ENCODE peak calls at places on chromosomes 6 and 20, in four cellular contexts. F is IMR-90, C is GM12878, P is K562. U is an unnamed sample. For H3K27me3, the result is how much of the 10 kb centered on the place peaks cover.

GRCh38 chr6:106161475-106161874 is 75.3 kb downstream of the PRDM1 start:
- DNase-seq in F (no peak), C (no peak), P (no peak), U (no peak)

GRCh38 chr6:165232277-165232654 is 77.1 kb downstream of the C6orf118 start:
- DNase-seq in F (no peak), C (no peak), P (no peak), U (no peak)

GRCh38 chr20:19981091-19981490 is 36.1 kb upstream of the NAA20 start:
- DNase-seq in F (peak), C (no peak), P (no peak), U (peak)

GRCh38 chr20:58597021-58597940 is 53.8 kb upstream of the STX16 start:
- DNase-seq in F (no peak), C (no peak), P (no peak), U (no peak)

GRCh38 chr6:145963216-145964068 is 716 bp downstream of the SHPRH start:
- DNase-seq in F (peak), C (peak), P (peak), U (peak)

GRCh38 chr6:10721850-10722569 is 860 bp upstream of the TMEM14C start:
- DNase-seq in F (no peak), C (no peak), P (no peak), U (no peak)

GRCh38 chr6:137970368-137970767 is 103.3 kb downstream of the TNFAIP3 start:
- DNase-seq in F (no peak), C (no peak), P (peak), U (no peak)

GRCh38 chr20:57335392-57335791 is 5.8 kb downstream of the SPO11 start:
- DNase-seq in F (no peak), C (no peak), P (no peak), U (no peak)

GRCh38 chr6:47168176-47168575 is 126.0 kb upstream of the ADGRF1 start:
- DNase-seq in F (peak), C (no peak), P (peak), U (no peak)

GRCh38 chr6:150134280-150134920 is 8.4 kb upstream of the PPP1R14C start:
- DNase-seq in F (no peak), C (no peak), P (no peak), U (no peak)

GRCh38 chr20:54025166-54025835 is 45.1 kb downstream of the BCAS1 start:
- DNase-seq in F (no peak), C (no peak), P (no peak), U (no peak)

GRCh38 chr6:10028202-10028601 is 386.7 kb downstream of the TFAP2A start:
- DNase-seq in F (no peak), C (no peak), P (no peak), U (no peak)

GRCh38 chr6:24926192-24926591 is 9.6 kb downstream of the RIPOR2 start:
- DNase-seq in F (no peak), C (no peak), P (no peak), U (no peak)

GRCh38 chr6:158762787-158763439 is 56.3 kb downstream of the EZR start:
- DNase-seq in F (no peak), C (no peak), P (peak), U (no peak)

GRCh38 chr20:58992911-58993310 is 11.9 kb downstream of the NELFCD start:
- DNase-seq in F (no peak), C (no peak), P (no peak), U (no peak)

GRCh38 chr6:145626857-145627256 is 108.5 kb downstream of the EPM2A start:
- DNase-seq in F (peak), C (no peak), P (no peak), U (peak)

GRCh38 chr6:28673800-28674671 is 148.4 kb downstream of the GPX5 start:
- DNase-seq in F (peak), C (peak), P (no peak), U (peak)
- TF ChIP-seq FOS in F (peak), C (no peak), P (no peak), U (no peak)

GRCh38 chr6:110880651-110881050 is 6.1 kb downstream of the AMD1 start:
- DNase-seq in F (no peak), C (no peak), P (no peak), U (no peak)
- H3K27me3 ChIP-seq in F (under half), C (under half), P (under half), U (under half)

DNA sequence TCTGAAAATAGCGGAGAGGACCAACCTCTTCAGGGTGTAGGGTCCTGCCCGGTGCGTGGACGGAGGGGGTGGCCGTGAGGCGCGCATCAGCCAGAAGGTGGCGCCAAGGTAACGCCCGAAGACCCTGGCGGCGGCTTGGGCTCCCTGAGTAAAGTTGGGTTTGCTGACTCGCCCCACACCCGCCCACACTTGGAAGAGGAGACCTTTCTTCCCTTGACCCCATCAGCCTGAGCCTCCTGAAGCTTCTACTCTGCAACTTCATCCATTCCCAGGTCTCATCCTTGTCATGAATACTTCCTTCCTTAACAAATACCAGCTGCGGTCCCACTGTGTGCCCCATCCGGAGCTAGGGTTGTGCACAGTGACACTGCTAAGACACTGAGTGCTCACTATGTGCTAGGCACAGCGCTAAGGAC is 14.6 kb downstream of the CD40 start:
- DNase-seq in F (peak), C (no peak), P (peak), U (peak)
- TF ChIP-seq FOS in F (no peak), C (no peak), P (no peak), U (no peak)

GRCh38 chr6:12436683-12437082 is 146.5 kb downstream of the EDN1 start:
- DNase-seq in F (no peak), C (no peak), P (no peak), U (peak)

GRCh38 chr6:12436224-12436623 is 146.1 kb downstream of the EDN1 start:
- DNase-seq in F (no peak), C (peak), P (no peak), U (peak)

GRCh38 chr6:12439296-12439695 is 149.1 kb downstream of the EDN1 start:
- DNase-seq in F (no peak), C (no peak), P (no peak), U (no peak)

DNA sequence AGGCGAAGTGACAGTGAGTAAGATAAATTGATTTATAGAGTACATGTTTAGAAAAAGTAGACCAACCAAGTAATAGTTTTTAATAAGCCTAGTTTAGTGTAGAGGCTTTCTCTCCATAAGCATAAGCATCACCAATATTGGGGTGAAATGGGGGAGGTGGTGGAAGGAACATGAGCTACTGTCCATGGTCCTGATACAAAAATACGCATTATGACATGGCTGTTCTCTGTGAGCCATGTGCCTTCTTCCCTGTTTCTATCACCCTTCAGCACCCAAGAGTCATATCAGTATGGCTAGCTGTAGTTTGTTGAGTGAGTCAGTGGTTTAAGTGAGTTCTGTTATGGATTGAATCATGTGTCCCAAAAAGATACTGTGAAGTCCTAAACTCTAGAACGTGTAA is 150.8 kb downstream of the EDN1 start:
- DNase-seq in F (peak), C (no peak), P (peak), U (peak)
- H3K27me3 ChIP-seq in F (under half), C (under half), P (under half), U (under half)

GRCh38 chr6:27451660-27452390 is 21.1 kb downstream of the ZNF184 start:
- DNase-seq in F (no peak), C (no peak), P (no peak), U (no peak)

GRCh38 chr6:27442932-27443331 is 30.0 kb downstream of the ZNF184 start:
- DNase-seq in F (no peak), C (no peak), P (no peak), U (no peak)

GRCh38 chr6:27452496-27452897 is 20.4 kb downstream of the ZNF184 start:
- DNase-seq in F (peak), C (no peak), P (no peak), U (no peak)

GRCh38 chr6:27448456-27448855 is 24.4 kb downstream of the ZNF184 start:
- DNase-seq in F (no peak), C (no peak), P (no peak), U (no peak)
- TF ChIP-seq FOS in F (no peak), C (no peak), P (no peak), U (no peak)

DNA sequence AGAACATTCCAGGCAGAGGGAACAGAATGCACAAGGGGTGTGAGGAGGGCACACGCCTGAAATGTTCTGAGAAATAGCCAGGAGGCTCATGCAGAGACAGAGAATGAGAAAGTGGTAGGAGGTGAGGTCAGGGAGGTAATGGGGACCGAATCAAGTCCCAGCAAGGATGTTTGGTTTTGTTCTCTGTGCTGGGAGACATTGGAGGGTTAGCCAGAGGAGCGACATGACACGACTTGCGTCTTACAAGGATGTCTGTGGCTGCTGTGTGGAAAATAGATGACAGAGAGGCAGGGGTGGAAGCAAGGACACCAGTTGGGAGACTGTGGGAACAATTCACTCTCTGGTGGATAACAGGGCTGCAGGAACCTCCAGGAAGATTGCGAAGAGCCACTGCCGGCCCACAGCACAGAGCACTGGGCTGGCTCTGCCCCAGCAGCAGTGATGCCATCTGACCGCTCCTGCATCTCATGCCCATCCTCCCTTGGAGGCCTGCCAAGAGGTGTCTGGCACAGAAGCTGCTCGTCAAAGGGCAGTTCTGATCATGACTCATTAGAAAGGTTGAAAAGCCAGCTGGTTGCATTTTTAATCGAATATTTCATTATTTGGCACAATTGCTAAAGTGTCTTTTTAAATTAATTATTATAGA is 57.7 kb upstream of the CD83 start:
- DNase-seq in F (no peak), C (no peak), P (no peak), U (no peak)
- H3K27me3 ChIP-seq in F (under half), C (under half), P (under half), U (under half)

DNA sequence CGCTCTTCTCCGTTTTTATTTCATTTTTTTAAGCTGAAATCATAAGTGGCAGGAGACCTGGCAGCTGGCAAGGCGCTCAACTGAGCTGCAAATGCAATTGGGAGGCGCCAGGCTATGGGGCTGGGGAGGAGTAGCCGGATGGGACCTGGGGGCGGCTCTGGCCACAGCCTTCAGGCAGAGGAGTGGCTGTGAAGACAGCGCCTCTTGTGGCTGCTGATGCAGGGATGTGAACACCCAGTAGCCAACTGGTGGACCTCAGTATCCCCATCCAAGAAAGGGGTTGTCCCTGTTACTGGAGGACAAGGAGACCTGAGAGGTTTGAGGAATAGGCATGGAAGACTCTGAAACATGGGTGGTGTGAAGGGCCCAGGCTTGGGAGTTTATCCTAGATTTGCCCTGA is 12.6 kb downstream of the KCNK17 start:
- DNase-seq in F (no peak), C (no peak), P (peak), U (no peak)
- TF ChIP-seq FOS in F (no peak), C (no peak), P (no peak), U (no peak)

GRCh38 chr20:63503524-63503923 is 4.6 kb upstream of the EEF1A2 start:
- DNase-seq in F (no peak), C (no peak), P (no peak), U (no peak)

GRCh38 chr20:63504642-63505041 is 5.8 kb upstream of the EEF1A2 start:
- DNase-seq in F (no peak), C (no peak), P (no peak), U (no peak)

GRCh38 chr20:63507083-63507743 is 8.3 kb upstream of the EEF1A2 start:
- DNase-seq in F (no peak), C (no peak), P (no peak), U (no peak)

GRCh38 chr20:63505281-63505680 is 6.4 kb upstream of the EEF1A2 start:
- DNase-seq in F (no peak), C (no peak), P (no peak), U (no peak)

GRCh38 chr20:63505723-63506122 is 6.8 kb upstream of the EEF1A2 start:
- DNase-seq in F (no peak), C (no peak), P (no peak), U (no peak)
- H3K27me3 ChIP-seq in F (under half), C (under half), P (under half), U (under half)

DNA sequence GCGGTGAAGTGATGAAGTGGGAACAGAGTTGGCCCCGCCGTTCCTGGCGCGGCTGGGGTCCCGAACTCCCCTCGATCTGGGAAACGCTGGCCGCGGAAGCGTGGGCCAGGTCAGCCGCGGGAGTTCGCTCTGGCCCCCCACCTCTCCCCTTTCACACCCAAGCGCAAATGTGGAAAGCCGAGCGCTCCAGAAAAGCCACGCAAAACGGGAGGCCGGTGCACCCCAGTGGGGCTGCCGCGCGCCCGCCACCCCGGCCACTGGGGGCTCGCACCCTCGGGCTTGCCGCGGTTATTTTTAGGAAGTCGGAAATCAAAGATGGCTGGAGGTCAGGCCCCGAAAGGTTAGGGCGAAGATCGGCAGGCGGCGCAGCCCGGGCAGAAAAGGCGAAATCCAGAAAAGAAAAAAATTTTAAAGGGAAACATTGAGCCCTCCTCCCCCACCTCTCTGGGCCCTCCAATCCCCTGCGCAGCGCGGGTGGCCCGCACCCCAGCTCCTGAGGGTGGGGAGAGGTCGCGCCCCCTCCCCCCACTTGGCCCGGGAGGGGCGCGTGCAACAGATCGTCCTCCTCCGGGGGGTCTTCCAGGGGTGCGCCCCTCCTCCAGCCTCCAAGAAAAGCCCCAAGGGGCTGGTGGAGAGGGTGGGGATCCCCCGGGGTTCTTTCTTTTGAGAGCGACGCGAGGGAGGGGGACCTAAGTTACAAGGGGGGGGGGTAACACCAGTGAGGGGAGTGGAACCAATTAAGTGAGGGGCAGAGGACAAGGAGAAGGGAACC is 915 bp downstream of the SALL4 start:
- DNase-seq in F (no peak), C (no peak), P (no peak), U (no peak)
- TF ChIP-seq FOS in F (no peak), C (no peak), P (no peak), U (no peak)

DNA sequence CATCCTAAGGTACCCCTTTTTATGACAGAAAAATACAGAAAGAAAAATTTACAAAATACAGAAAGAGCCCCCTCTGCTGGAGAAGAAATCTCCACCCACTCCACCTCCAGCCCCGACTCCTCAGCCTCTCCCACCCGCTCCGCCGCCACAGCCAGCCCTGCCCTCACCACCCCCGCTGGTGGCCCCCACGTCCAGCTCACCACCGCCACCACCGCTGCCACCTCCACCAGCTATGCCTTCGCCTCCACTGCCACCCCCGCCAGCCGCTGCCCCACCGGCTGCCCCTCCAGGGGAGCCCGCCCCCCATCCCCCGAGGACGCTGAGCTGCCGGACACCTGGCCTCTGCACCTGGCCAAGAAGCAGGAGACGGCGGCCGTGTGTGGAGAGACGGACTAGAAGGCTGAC is 17.7 kb downstream of the WFDC2 start:
- DNase-seq in F (no peak), C (no peak), P (peak), U (no peak)
- H3K27me3 ChIP-seq in F (under half), C (under half), P (under half), U (under half)

U was measured in endothelial cell of umbilical vein.